ENCODE peak calls at places on chromosomes 1 and 21, in eight cellular contexts. One of them, this sample, is unnamed.

GRCh38 chr1:39272027-39272790 is 67.7 kb downstream of the MACF1 start:
- DNase-seq in lung: no peak
- DNase-seq in PC-3: no peak
- DNase-seq in foreskin keratinocyte: no peak
- DNase-seq in breast epithelium: no peak
- DNase-seq in HFFc6: no peak
- DNase-seq in left ventricle myocardium inferior: no peak
- DNase-seq in progenitor cell of endocrine pancreas: no peak
- DNase-seq in this sample: no peak

GRCh38 chr1:108708726-108709660 is 3.7 kb upstream of the FNDC7 start:
- DNase-seq in left ventricle myocardium inferior: no peak
- DNase-seq in breast epithelium: no peak
- DNase-seq in HFFc6: no peak
- DNase-seq in progenitor cell of endocrine pancreas: no peak
- DNase-seq in PC-3: peak
- DNase-seq in foreskin keratinocyte: no peak
- DNase-seq in lung: no peak
- DNase-seq in this sample: no peak

GRCh38 chr1:38133304-38133703 is 86.7 kb upstream of the POU3F1 start:
- DNase-seq in HFFc6: no peak
- DNase-seq in breast epithelium: no peak
- DNase-seq in PC-3: no peak
- DNase-seq in foreskin keratinocyte: no peak
- DNase-seq in lung: no peak
- DNase-seq in progenitor cell of endocrine pancreas: no peak
- DNase-seq in left ventricle myocardium inferior: no peak
- DNase-seq in this sample: no peak

GRCh38 chr1:2126331-2127180 is 68.0 kb downstream of the FAAP20 start:
- DNase-seq in progenitor cell of endocrine pancreas: no peak
- DNase-seq in PC-3: no peak
- DNase-seq in breast epithelium: no peak
- DNase-seq in HFFc6: no peak
- DNase-seq in lung: no peak
- DNase-seq in foreskin keratinocyte: no peak
- DNase-seq in left ventricle myocardium inferior: peak
- DNase-seq in this sample: no peak

GRCh38 chr1:184118051-184118450 is 66.5 kb downstream of the TSEN15 start:
- DNase-seq in progenitor cell of endocrine pancreas: no peak
- DNase-seq in HFFc6: peak
- DNase-seq in breast epithelium: no peak
- DNase-seq in left ventricle myocardium inferior: no peak
- DNase-seq in lung: no peak
- DNase-seq in PC-3: peak
- DNase-seq in foreskin keratinocyte: peak
- DNase-seq in this sample: no peak

GRCh38 chr1:216464489-216464888 is 41.2 kb upstream of the USH2A start:
- DNase-seq in PC-3: peak
- DNase-seq in breast epithelium: no peak
- DNase-seq in left ventricle myocardium inferior: no peak
- DNase-seq in HFFc6: peak
- DNase-seq in lung: no peak
- DNase-seq in foreskin keratinocyte: peak
- DNase-seq in progenitor cell of endocrine pancreas: no peak
- DNase-seq in this sample: no peak

GRCh38 chr1:208595745-208596144 is 351.6 kb upstream of the PLXNA2 start:
- DNase-seq in PC-3: peak
- DNase-seq in breast epithelium: no peak
- DNase-seq in progenitor cell of endocrine pancreas: no peak
- DNase-seq in foreskin keratinocyte: peak
- DNase-seq in HFFc6: peak
- DNase-seq in left ventricle myocardium inferior: no peak
- DNase-seq in lung: no peak
- DNase-seq in this sample: no peak

GRCh38 chr1:2372551-2373490 is 18.5 kb downstream of the MORN1 start:
- DNase-seq in HFFc6: no peak
- DNase-seq in progenitor cell of endocrine pancreas: no peak
- DNase-seq in left ventricle myocardium inferior: peak
- DNase-seq in foreskin keratinocyte: peak
- DNase-seq in lung: no peak
- DNase-seq in PC-3: peak
- DNase-seq in breast epithelium: no peak
- DNase-seq in this sample: no peak

GRCh38 chr1:209652121-209652742 is at the start of gene LAMB3:
- DNase-seq in HFFc6: no peak
- DNase-seq in lung: peak
- DNase-seq in foreskin keratinocyte: peak
- DNase-seq in PC-3: peak
- DNase-seq in breast epithelium: no peak
- DNase-seq in progenitor cell of endocrine pancreas: no peak
- DNase-seq in left ventricle myocardium inferior: no peak
- DNase-seq in this sample: no peak

GRCh38 chr1:6353948-6354658 is 39.5 kb downstream of the ACOT7 start:
- DNase-seq in lung: peak
- DNase-seq in progenitor cell of endocrine pancreas: no peak
- DNase-seq in PC-3: peak
- DNase-seq in HFFc6: no peak
- DNase-seq in breast epithelium: no peak
- DNase-seq in left ventricle myocardium inferior: peak
- DNase-seq in foreskin keratinocyte: no peak
- DNase-seq in this sample: no peak

GRCh38 chr1:172885976-172886375 is 164.8 kb downstream of the TNFSF18 start:
- DNase-seq in breast epithelium: no peak
- DNase-seq in left ventricle myocardium inferior: no peak
- DNase-seq in PC-3: peak
- DNase-seq in progenitor cell of endocrine pancreas: no peak
- DNase-seq in foreskin keratinocyte: peak
- DNase-seq in lung: no peak
- DNase-seq in HFFc6: peak
- DNase-seq in this sample: no peak
- TF ChIP-seq CTCF in breast epithelium: no peak
- TF ChIP-seq CTCF in left ventricle myocardium inferior: no peak
- TF ChIP-seq CTCF in PC-3: no peak
- TF ChIP-seq CTCF in progenitor cell of endocrine pancreas: no peak
- TF ChIP-seq CTCF in foreskin keratinocyte: no peak
- TF ChIP-seq CTCF in lung: no peak
- TF ChIP-seq CTCF in HFFc6: no peak
- TF ChIP-seq CTCF in this sample: no peak

GRCh38 chr1:42766723-42767509 is at the start of the genes C1orf50 and P3H1:
- DNase-seq in left ventricle myocardium inferior: peak
- DNase-seq in PC-3: peak
- DNase-seq in breast epithelium: peak
- DNase-seq in progenitor cell of endocrine pancreas: peak
- DNase-seq in lung: peak
- DNase-seq in foreskin keratinocyte: peak
- DNase-seq in HFFc6: peak
- DNase-seq in this sample: peak

GRCh38 chr1:42767510-42767924 is 468 bp downstream of the C1orf50 start:
- DNase-seq in left ventricle myocardium inferior: no peak
- DNase-seq in foreskin keratinocyte: no peak
- DNase-seq in PC-3: peak
- DNase-seq in breast epithelium: no peak
- DNase-seq in lung: no peak
- DNase-seq in HFFc6: no peak
- DNase-seq in progenitor cell of endocrine pancreas: no peak
- DNase-seq in this sample: no peak

GRCh38 chr1:42765271-42765670 is 1.6 kb downstream of the P3H1 start:
- DNase-seq in PC-3: no peak
- DNase-seq in breast epithelium: no peak
- DNase-seq in HFFc6: no peak
- DNase-seq in lung: no peak
- DNase-seq in progenitor cell of endocrine pancreas: no peak
- DNase-seq in foreskin keratinocyte: peak
- DNase-seq in left ventricle myocardium inferior: no peak
- DNase-seq in this sample: no peak

GRCh38 chr1:42768172-42768571 is 1.1 kb downstream of the C1orf50 start:
- DNase-seq in lung: no peak
- DNase-seq in HFFc6: no peak
- DNase-seq in left ventricle myocardium inferior: no peak
- DNase-seq in progenitor cell of endocrine pancreas: no peak
- DNase-seq in breast epithelium: no peak
- DNase-seq in PC-3: no peak
- DNase-seq in foreskin keratinocyte: no peak
- DNase-seq in this sample: no peak

GRCh38 chr1:42765832-42766722 is 751 bp downstream of the P3H1 start:
- DNase-seq in HFFc6: peak
- DNase-seq in left ventricle myocardium inferior: peak
- DNase-seq in breast epithelium: no peak
- DNase-seq in lung: peak
- DNase-seq in foreskin keratinocyte: peak
- DNase-seq in progenitor cell of endocrine pancreas: no peak
- DNase-seq in PC-3: peak
- DNase-seq in this sample: no peak
- TF ChIP-seq CTCF in HFFc6: peak
- TF ChIP-seq CTCF in left ventricle myocardium inferior: peak
- TF ChIP-seq CTCF in breast epithelium: peak
- TF ChIP-seq CTCF in lung: peak
- TF ChIP-seq CTCF in foreskin keratinocyte: peak
- TF ChIP-seq CTCF in progenitor cell of endocrine pancreas: peak
- TF ChIP-seq CTCF in PC-3: peak
- TF ChIP-seq CTCF in this sample: no peak

GRCh38 chr1:23848673-23849616 is 19.1 kb downstream of the FUCA1 start:
- DNase-seq in progenitor cell of endocrine pancreas: no peak
- DNase-seq in foreskin keratinocyte: no peak
- DNase-seq in HFFc6: no peak
- DNase-seq in left ventricle myocardium inferior: no peak
- DNase-seq in breast epithelium: no peak
- DNase-seq in lung: no peak
- DNase-seq in PC-3: no peak
- DNase-seq in this sample: no peak

DNA sequence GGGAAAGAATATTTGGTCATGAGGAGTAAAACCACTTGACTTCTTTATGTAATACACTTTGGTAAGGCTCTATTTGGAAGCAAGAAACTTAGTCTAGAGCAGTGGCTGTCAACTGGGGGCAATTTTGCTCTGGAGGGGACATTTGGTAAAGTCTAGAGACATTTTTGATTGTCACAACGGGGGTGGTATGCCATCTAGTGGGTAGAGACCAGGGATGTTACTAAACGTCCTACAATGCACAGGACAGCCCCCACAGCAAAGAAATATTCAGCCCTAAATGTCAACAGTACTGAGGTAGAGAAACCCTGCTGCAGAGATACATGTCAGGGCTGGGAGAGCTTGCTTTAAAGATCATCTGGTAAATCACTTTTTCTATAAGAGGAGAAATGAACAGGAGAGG is 13.5 kb downstream of the FUCA1 start:
- DNase-seq in progenitor cell of endocrine pancreas: no peak
- DNase-seq in foreskin keratinocyte: no peak
- DNase-seq in PC-3: no peak
- DNase-seq in lung: no peak
- DNase-seq in breast epithelium: no peak
- DNase-seq in left ventricle myocardium inferior: no peak
- DNase-seq in HFFc6: no peak
- DNase-seq in this sample: no peak
- TF ChIP-seq CTCF in progenitor cell of endocrine pancreas: no peak
- TF ChIP-seq CTCF in foreskin keratinocyte: peak
- TF ChIP-seq CTCF in PC-3: peak
- TF ChIP-seq CTCF in lung: no peak
- TF ChIP-seq CTCF in breast epithelium: no peak
- TF ChIP-seq CTCF in left ventricle myocardium inferior: peak
- TF ChIP-seq CTCF in HFFc6: peak
- TF ChIP-seq CTCF in this sample: no peak

DNA sequence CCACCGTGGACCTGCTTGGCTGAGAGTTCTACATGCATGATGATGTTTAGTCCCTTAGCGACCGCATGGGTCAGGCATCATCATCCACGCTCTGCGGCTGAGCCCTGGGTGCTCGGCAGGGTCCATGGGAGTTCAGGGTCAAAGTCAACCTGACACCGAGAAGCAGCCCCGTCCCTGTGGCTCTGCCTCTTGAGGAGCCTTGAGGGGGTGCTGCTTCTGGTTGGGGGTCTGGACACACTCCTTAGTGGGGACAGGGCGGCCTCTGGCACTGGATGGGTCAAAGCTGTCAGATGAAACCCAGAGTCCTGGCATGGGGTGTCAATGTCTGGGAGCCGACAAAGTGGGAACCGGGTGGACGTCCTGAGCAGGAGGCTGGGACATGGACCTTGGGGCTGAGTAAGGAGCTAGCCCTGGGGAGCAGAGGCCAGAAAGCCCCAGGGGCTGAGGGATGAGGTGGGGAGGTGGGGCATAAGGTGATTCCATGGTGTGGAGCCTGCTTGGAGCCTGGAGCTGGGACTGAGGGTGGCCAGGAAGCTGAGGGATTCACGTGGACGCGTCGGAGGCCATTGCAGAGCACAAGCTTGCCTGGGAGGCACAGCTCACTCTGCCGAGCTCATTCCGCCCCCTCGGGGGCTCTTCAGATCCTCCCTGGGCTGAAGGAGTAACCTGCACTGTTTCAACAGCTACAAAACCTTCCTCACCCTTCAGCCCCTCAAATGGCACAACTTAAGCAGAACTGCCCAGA is 53.9 kb downstream of the UMODL1 start:
- DNase-seq in breast epithelium: no peak
- DNase-seq in left ventricle myocardium inferior: no peak
- DNase-seq in HFFc6: no peak
- DNase-seq in progenitor cell of endocrine pancreas: no peak
- DNase-seq in PC-3: no peak
- DNase-seq in foreskin keratinocyte: no peak
- DNase-seq in lung: no peak
- DNase-seq in this sample: no peak
- TF ChIP-seq CTCF in breast epithelium: no peak
- TF ChIP-seq CTCF in left ventricle myocardium inferior: no peak
- TF ChIP-seq CTCF in HFFc6: no peak
- TF ChIP-seq CTCF in progenitor cell of endocrine pancreas: no peak
- TF ChIP-seq CTCF in PC-3: no peak
- TF ChIP-seq CTCF in foreskin keratinocyte: no peak
- TF ChIP-seq CTCF in lung: no peak
- TF ChIP-seq CTCF in this sample: no peak

GRCh38 chr1:29230553-29231378 is at the start of gene MECR:
- DNase-seq in progenitor cell of endocrine pancreas: peak
- DNase-seq in breast epithelium: peak
- DNase-seq in foreskin keratinocyte: peak
- DNase-seq in left ventricle myocardium inferior: peak
- DNase-seq in PC-3: peak
- DNase-seq in lung: peak
- DNase-seq in HFFc6: peak
- DNase-seq in this sample: peak
- TF ChIP-seq CTCF in progenitor cell of endocrine pancreas: peak
- TF ChIP-seq CTCF in breast epithelium: no peak
- TF ChIP-seq CTCF in foreskin keratinocyte: peak
- TF ChIP-seq CTCF in left ventricle myocardium inferior: peak
- TF ChIP-seq CTCF in PC-3: peak
- TF ChIP-seq CTCF in lung: peak
- TF ChIP-seq CTCF in HFFc6: peak
- TF ChIP-seq CTCF in this sample: no peak